ENCODE peak calls at places on chromosomes 12 and 14, in ten cellular contexts. A is mucosa of descending colon, O is posterior cingulate gyrus, S is HCEC 1CT, Y is left ventricle myocardium inferior, W is hypothalamus, M is activated B cell treated with CpG ODN at 0.5 μM for 24 hours, E is kidney tubule cell, V is HS-27A, H is right lobe of liver. R is an unnamed sample.

GRCh38 chr12:106113042-106113441 is 25.7 kb downstream of the NUAK1 start:
- DNase-seq in A (no peak), O (no peak), S (peak), Y (no peak), W (peak), M (no peak), E (peak), V (no peak), H (no peak), R (no peak)

GRCh38 chr14:74255281-74255680 is 16.0 kb downstream of the VSX2 start:
- DNase-seq in A (no peak), O (no peak), S (no peak), Y (no peak), W (no peak), M (no peak), E (no peak), V (no peak), H (no peak), R (no peak)

GRCh38 chr14:56145965-56146364 is 27.8 kb downstream of the PELI2 start:
- DNase-seq in A (no peak), O (no peak), S (peak), Y (no peak), W (no peak), M (no peak), E (peak), V (no peak), H (no peak), R (no peak)

GRCh38 chr14:22226381-22226780 is 362.6 kb downstream of the DAD1 start:
- DNase-seq in A (no peak), O (no peak), S (peak), Y (no peak), W (no peak), M (no peak), E (peak), V (no peak), H (no peak), R (no peak)

GRCh38 chr14:76096257-76096656 is 55.5 kb upstream of the GPATCH2L start:
- DNase-seq in A (no peak), O (no peak), S (no peak), Y (no peak), W (no peak), M (no peak), E (no peak), V (no peak), H (no peak), R (no peak)

GRCh38 chr12:108505121-108505520 is 10.0 kb upstream of the FICD start:
- DNase-seq in A (no peak), O (no peak), S (no peak), Y (no peak), W (no peak), M (no peak), E (no peak), V (no peak), H (no peak), R (no peak)

GRCh38 chr14:77058785-77059184 is 30.3 kb upstream of the IRF2BPL start:
- DNase-seq in A (no peak), O (no peak), S (no peak), Y (no peak), W (no peak), M (no peak), E (no peak), V (no peak), H (no peak), R (no peak)

GRCh38 chr12:94152292-94153083 is 4.1 kb downstream of the PLXNC1 start:
- DNase-seq in A (no peak), O (no peak), S (no peak), Y (no peak), W (no peak), M (no peak), E (no peak), V (no peak), H (peak), R (no peak)

GRCh38 chr12:91555981-91556380 is 373.4 kb upstream of the DCN start:
- DNase-seq in A (no peak), O (no peak), S (no peak), Y (no peak), W (no peak), M (no peak), E (no peak), V (no peak), H (no peak), R (no peak)

GRCh38 chr14:102923201-102923919 is 897 bp downstream of the AMN start:
- DNase-seq in A (peak), O (no peak), S (no peak), Y (no peak), W (no peak), M (no peak), E (no peak), V (no peak), H (no peak), R (no peak)

GRCh38 chr12:30694412-30694955 is 1.2 kb downstream of the IPO8 start:
- DNase-seq in A (no peak), O (no peak), S (no peak), Y (no peak), W (no peak), M (no peak), E (peak), V (no peak), H (no peak), R (no peak)

GRCh38 chr12:109296431-109296830 is 12.7 kb downstream of the FOXN4 start:
- DNase-seq in A (no peak), O (no peak), S (no peak), Y (no peak), W (no peak), M (no peak), E (no peak), V (no peak), H (no peak), R (no peak)

GRCh38 chr12:107231269-107231668 is 137.9 kb upstream of the CRY1 start:
- DNase-seq in A (no peak), O (no peak), S (no peak), Y (no peak), W (no peak), M (no peak), E (no peak), V (no peak), H (no peak), R (no peak)

GRCh38 chr12:23099604-23100003 is 474.6 kb downstream of the ETNK1 start:
- DNase-seq in A (no peak), O (no peak), S (peak), Y (no peak), W (no peak), M (no peak), E (peak), V (no peak), H (no peak), R (no peak)

GRCh38 chr14:52790756-52791203 is 627 bp downstream of the GNPNAT1 start:
- DNase-seq in A (no peak), O (no peak), S (no peak), Y (no peak), W (no peak), M (no peak), E (no peak), V (no peak), H (no peak), R (no peak)

GRCh38 chr14:62179367-62180018 is 417.3 kb downstream of the SNAPC1 start:
- DNase-seq in A (no peak), O (peak), S (peak), Y (peak), W (peak), M (no peak), E (peak), V (peak), H (peak), R (peak)

GRCh38 chr14:74618078-74618952 is 6.3 kb upstream of the LTBP2 start:
- DNase-seq in A (no peak), O (no peak), S (peak), Y (no peak), W (no peak), M (peak), E (peak), V (no peak), H (peak), R (no peak)

GRCh38 chr12:52156757-52157565 is 34.9 kb downstream of the KRT80 start:
- DNase-seq in A (peak), O (peak), S (peak), Y (peak), W (peak), M (peak), E (peak), V (no peak), H (peak), R (no peak)

GRCh38 chr14:76647699-76648298 is 113.5 kb upstream of the VASH1 start:
- DNase-seq in A (no peak), O (no peak), S (peak), Y (no peak), W (no peak), M (no peak), E (peak), V (no peak), H (peak), R (no peak)

GRCh38 chr12:91577586-91578539 is 395.2 kb upstream of the DCN start:
- DNase-seq in A (no peak), O (no peak), S (peak), Y (no peak), W (no peak), M (no peak), E (peak), V (peak), H (no peak), R (no peak)

GRCh38 chr14:64643709-64644108 is 60.5 kb upstream of the PLEKHG3 start:
- DNase-seq in A (no peak), O (no peak), S (no peak), Y (no peak), W (no peak), M (no peak), E (no peak), V (no peak), H (no peak), R (no peak)

GRCh38 chr12:77682488-77682887 is 148.2 kb upstream of the NAV3 start:
- DNase-seq in A (no peak), O (no peak), S (no peak), Y (no peak), W (no peak), M (no peak), E (no peak), V (no peak), H (no peak), R (no peak)

GRCh38 chr14:92802678-92803077 is 8.6 kb downstream of the GOLGA5 start:
- DNase-seq in A (no peak), O (no peak), S (no peak), Y (no peak), W (no peak), M (no peak), E (no peak), V (no peak), H (no peak), R (no peak)

GRCh38 chr14:65228436-65228835 is 126.1 kb upstream of the MAX start:
- DNase-seq in A (no peak), O (no peak), S (no peak), Y (no peak), W (no peak), M (no peak), E (no peak), V (no peak), H (no peak), R (no peak)

GRCh38 chr12:106189341-106189740 is 50.6 kb upstream of the NUAK1 start:
- DNase-seq in A (no peak), O (no peak), S (no peak), Y (no peak), W (no peak), M (no peak), E (no peak), V (no peak), H (no peak), R (no peak)

GRCh38 chr12:104121001-104121400 is 17.0 kb downstream of the NFYB start:
- DNase-seq in A (no peak), O (no peak), S (peak), Y (no peak), W (no peak), M (no peak), E (peak), V (no peak), H (no peak), R (no peak)

R was measured in T1000.